ENCODE peak calls at places on chromosomes 2 and 18, in four cellular contexts. R, G, V and W are unnamed samples.

GRCh38 chr2:101508636-101509035 is 33.7 kb upstream of the RFX8 start:
- DNase-seq in V (no peak), G (no peak), R (no peak), W (no peak)

GRCh38 chr2:218853766-218854165 is 5.8 kb upstream of the WNT6 start:
- DNase-seq in R (no peak), G (no peak), V (no peak), W (peak; percentile 75)

GRCh38 chr2:232324778-232325177 is 53.8 kb upstream of the ALPP start:
- DNase-seq in G (no peak), V (no peak), R (no peak), W (no peak)

GRCh38 chr2:101803945-101804696 is 106.6 kb downstream of the MAP4K4 start:
- DNase-seq in G (no peak), R (no peak), V (no peak), W (no peak)

GRCh38 chr2:108069515-108070310 is 83.4 kb downstream of the SLC5A7 start:
- DNase-seq in R (no peak), G (no peak), V (no peak), W (no peak)

GRCh38 chr2:199457147-199458016 is at the start of gene SATB2:
- DNase-seq in G (no peak), R (peak; percentile 81), V (no peak), W (peak; percentile 73)

GRCh38 chr2:132489150-132489549 is 72.5 kb downstream of the GPR39 start:
- DNase-seq in G (no peak), R (no peak), V (no peak), W (peak; percentile 9)

GRCh38 chr2:69997296-69998184 is 36.1 kb upstream of the ASPRV1 start:
- DNase-seq in V (no peak), R (no peak), G (peak; percentile 44), W (peak; percentile 23)

GRCh38 chr2:15050483-15050882 is 418.0 kb downstream of the LRATD1 start:
- DNase-seq in G (no peak), V (no peak), R (no peak), W (no peak)

GRCh38 chr18:40949138-40949949 is 1005.7 kb upstream of the PIK3C3 start:
- DNase-seq in R (no peak), V (no peak), G (no peak), W (no peak)

GRCh38 chr18:27954226-27954625 is 222.7 kb downstream of the CDH2 start:
- DNase-seq in R (no peak), V (no peak), G (no peak), W (no peak)

GRCh38 chr2:12064153-12064552 is 317.7 kb downstream of the LPIN1 start:
- DNase-seq in R (no peak), V (no peak), G (no peak), W (no peak)

GRCh38 chr18:35624140-35624539 is 42.6 kb downstream of the GALNT1 start:
- DNase-seq in G (no peak), R (peak; percentile 10), V (no peak), W (no peak)

GRCh38 chr18:50327983-50328382 is 40.5 kb upstream of the CXXC1 start:
- DNase-seq in G (no peak), R (no peak), V (no peak), W (no peak)